ENCODE peak calls at places on chromosomes 11 and 22, in six cellular contexts. U is activated CD8-positive, alpha-beta memory T cell treated with anti-CD3 and anti-CD28 coated beads, Interleukin-2, amount 10 ng/mL, durations not matched to agents 7 days and 5 days; C is stimulated activated CD4-positive, alpha-beta T cell treated with anti-CD3 and anti-CD28 coated beads, Interleukin-4, amount 100 ng/mL, for 48 hours; J is T47D; E is HFFc6; L is T-cell. Y is an unnamed sample.
A peak's percentile ranks its signal among the peaks of the same experiment; 100 is the strongest.

GRCh38 chr11:118434123-118434552 is 2.2 kb upstream of the KMT2A start:
- DNase-seq in U (no peak), C (no peak), L (no peak), E (peak; percentile 33), J (no peak), Y (peak; percentile 35)

GRCh38 chr22:39932918-39933649 is 27.1 kb upstream of the TMA7B start:
- DNase-seq in L (peak; percentile 58), U (peak; percentile 87), E (peak; percentile 3), C (peak; percentile 62), J (no peak), Y (peak; percentile 14)

GRCh38 chr11:100808904-100809491 is 121.9 kb downstream of the ARHGAP42 start:
- DNase-seq in U (no peak), J (no peak), C (no peak), L (no peak), E (peak; percentile 28), Y (no peak)

GRCh38 chr22:32810241-32811133 is 9.0 kb downstream of the TIMP3 start:
- DNase-seq in E (no peak), L (no peak), U (no peak), J (no peak), C (no peak), Y (no peak)

GRCh38 chr11:12163181-12163841 is 52.9 kb downstream of the MICAL2 start:
- DNase-seq in J (no peak), U (no peak), C (no peak), E (peak; percentile 96), L (no peak), Y (no peak)

GRCh38 chr11:121024989-121025388 is 1.1 kb downstream of the TBCEL start:
- DNase-seq in J (peak; percentile 23), U (no peak), E (peak; percentile 19), L (no peak), C (no peak), Y (no peak)

GRCh38 chr22:29478326-29479276 is 1.4 kb upstream of the NEFH start:
- DNase-seq in J (peak; percentile 89), C (no peak), U (no peak), E (no peak), L (peak; percentile 15), Y (peak; percentile 80)

GRCh38 chr11:119077839-119078238 is 6.8 kb upstream of the HMBS start:
- DNase-seq in J (no peak), C (no peak), U (no peak), L (no peak), E (no peak), Y (no peak)

GRCh38 chr11:113161671-113162589 is 152.5 kb upstream of the TTC12 start:
- DNase-seq in E (no peak), L (no peak), U (no peak), C (no peak), J (no peak), Y (no peak)

GRCh38 chr11:106464728-106465127 is 387.3 kb downstream of the AASDHPPT start:
- DNase-seq in L (no peak), J (no peak), C (no peak), E (no peak), U (no peak), Y (no peak)

GRCh38 chr11:250740-251299 is 14.0 kb downstream of the PSMD13 start:
- DNase-seq in L (peak; percentile 74), J (no peak), U (peak; percentile 83), E (peak; percentile 45), C (peak; percentile 68), Y (no peak)

GRCh38 chr11:126049159-126049558 is 13.5 kb downstream of the CDON start:
- DNase-seq in E (no peak), U (no peak), J (no peak), C (no peak), L (no peak), Y (no peak)

GRCh38 chr11:105588001-105588400 is 21.9 kb upstream of the GRIA4 start:
- DNase-seq in E (peak; percentile 37), L (no peak), J (no peak), C (no peak), U (no peak), Y (no peak)

GRCh38 chr11:35515224-35515623 is 10.2 kb downstream of the PAMR1 start:
- DNase-seq in L (no peak), J (no peak), E (peak; percentile 77), U (no peak), C (no peak), Y (no peak)

GRCh38 chr11:120835601-120836228 is 188.2 kb upstream of the TBCEL start:
- DNase-seq in E (no peak), C (peak; percentile 26), J (no peak), U (peak; percentile 58), L (no peak), Y (no peak)

GRCh38 chr11:6485661-6486060 is 4.4 kb downstream of the TIMM10B start:
- DNase-seq in C (no peak), E (no peak), L (no peak), J (no peak), U (no peak), Y (no peak)

GRCh38 chr11:19595840-19596751 is 116.5 kb upstream of the NAV2 start:
- DNase-seq in C (no peak), J (no peak), U (no peak), L (no peak), E (peak; percentile 90), Y (no peak)

GRCh38 chr22:36445158-36445668 is 36.2 kb downstream of the TXN2 start:
- DNase-seq in E (peak; percentile 90), U (no peak), J (no peak), C (no peak), L (no peak), Y (no peak)

GRCh38 chr11:68066742-68067141 is 27.9 kb downstream of the TCIRG1 start:
- DNase-seq in U (no peak), L (no peak), E (no peak), J (no peak), C (no peak), Y (no peak)

GRCh38 chr11:70243912-70244652 is 26.4 kb upstream of the PPFIA1 start:
- DNase-seq in J (no peak), U (no peak), L (no peak), E (no peak), C (no peak), Y (peak; percentile 32)

GRCh38 chr11:110308071-110308470 is 11.7 kb upstream of the RDX start:
- DNase-seq in E (no peak), C (no peak), J (no peak), U (no peak), L (no peak), Y (no peak)

Y was measured in HuH-7.5.